ENCODE peak calls at places on chromosome 9, in four cellular contexts. G, O, P and C are unnamed samples.
A peak's percentile ranks its signal among the peaks of the same experiment; 100 is the strongest.

GRCh38 chr9:133715295-133715865 is 22.8 kb downstream of the SARDH start:
- DNase-seq in P (no peak), G (no peak), O (no peak), C (no peak)

GRCh38 chr9:86281577-86282076 is 711 bp downstream of the ISCA1 start:
- DNase-seq in G (no peak), P (peak; percentile 37), O (peak; percentile 3), C (peak; percentile 14)

GRCh38 chr9:99105152-99106043 is 485 bp downstream of the TGFBR1 start:
- DNase-seq in P (peak; percentile 9), O (no peak), G (peak; percentile 25), C (no peak)

GRCh38 chr9:77433675-77434445 is 214.3 kb downstream of the GNA14 start:
- DNase-seq in G (no peak), O (peak; percentile 15), P (peak; percentile 51), C (peak; percentile 52)

GRCh38 chr9:137463194-137463930 is 4.2 kb upstream of the NSMF start:
- DNase-seq in G (no peak), O (no peak), P (no peak), C (no peak)

GRCh38 chr9:5949103-5949699 is 58.5 kb downstream of the MLANA start:
- DNase-seq in P (no peak), O (no peak), G (no peak), C (peak; percentile 20)

GRCh38 chr9:38096238-38096805 is 27.3 kb upstream of the SHB start:
- DNase-seq in O (no peak), P (no peak), G (no peak), C (no peak)

GRCh38 chr9:6566409-6567139 is 79.0 kb downstream of the GLDC start:
- DNase-seq in P (no peak), G (no peak), O (no peak), C (no peak)

GRCh38 chr9:34084562-34084961 is 35.9 kb upstream of the UBAP2 start:
- DNase-seq in O (no peak), P (no peak), G (no peak), C (no peak)

GRCh38 chr9:35258665-35259474 is 97.1 kb downstream of the UNC13B start:
- DNase-seq in G (peak; percentile 4), P (peak; percentile 56), O (peak; percentile 6), C (peak; percentile 44)

GRCh38 chr9:134322781-134323241 is 3.4 kb upstream of the RXRA start:
- DNase-seq in P (no peak), O (no peak), G (no peak), C (no peak)

GRCh38 chr9:131733601-131734061 is 6.2 kb downstream of the RAPGEF1 start:
- DNase-seq in P (no peak), G (no peak), O (no peak), C (peak; percentile 89)

GRCh38 chr9:82108474-82108873 is 119.9 kb downstream of the SPATA31D1 start:
- DNase-seq in G (no peak), P (no peak), O (no peak), C (peak; percentile 16)

GRCh38 chr9:13190040-13190439 is 89.5 kb downstream of the MPDZ start:
- DNase-seq in O (no peak), P (no peak), G (no peak), C (no peak)

GRCh38 chr9:109468927-109469326 is 29.2 kb downstream of the PTPN3 start:
- DNase-seq in P (no peak), O (no peak), G (no peak), C (no peak)

GRCh38 chr9:99356512-99356971 is 134.5 kb downstream of the SEC61B start:
- DNase-seq in P (no peak), G (no peak), O (no peak), C (no peak)

GRCh38 chr9:82010711-82011110 is 22.1 kb downstream of the SPATA31D1 start:
- DNase-seq in G (no peak), O (no peak), P (no peak), C (no peak)

GRCh38 chr9:133880136-133880535 is 112.0 kb downstream of the VAV2 start:
- DNase-seq in P (no peak), O (no peak), G (no peak), C (no peak)

GRCh38 chr9:14806941-14807340 is 84.4 kb upstream of the CER1 start:
- DNase-seq in P (no peak), G (no peak), O (no peak), C (no peak)

GRCh38 chr9:34252670-34253459 is 74.0 kb downstream of the UBAP1 start:
- DNase-seq in O (peak; percentile 35), P (peak; percentile 39), G (peak; percentile 60), C (no peak)

GRCh38 chr9:82488702-82489578 is 500.4 kb downstream of the SPATA31D1 start:
- DNase-seq in O (no peak), G (no peak), P (peak; percentile 7), C (peak; percentile 12)

GRCh38 chr9:83601463-83601862 is 21.5 kb upstream of the IDNK start:
- DNase-seq in G (no peak), O (no peak), P (no peak), C (no peak)

GRCh38 chr9:83449166-83449565 is 89.0 kb downstream of the FRMD3 start:
- DNase-seq in G (no peak), P (no peak), O (no peak), C (peak; percentile 35)

GRCh38 chr9:16450043-16450442 is 420.4 kb downstream of the BNC2 start:
- DNase-seq in O (no peak), G (no peak), P (no peak), C (no peak)

GRCh38 chr9:38073882-38074281 is 4.9 kb upstream of the SHB start:
- DNase-seq in O (no peak), G (no peak), P (no peak), C (no peak)

GRCh38 chr9:77977210-77977611 is 54.4 kb downstream of the GNAQ start:
- DNase-seq in G (peak; percentile 11), O (peak; percentile 25), P (no peak), C (no peak)